ENCODE peak calls at places on chromosomes 16 and 17, in eight cellular contexts. One of them, this sample, is unnamed.

GRCh38 chr16:88599092-88599733 is 29.0 kb downstream of the ZC3H18 start:
- DNase-seq in K562: no peak
- DNase-seq in A549: no peak
- DNase-seq in SK-N-SH: no peak
- DNase-seq in GM12878: no peak
- DNase-seq in H1: no peak
- DNase-seq in HCT116: no peak
- DNase-seq in HepG2: no peak
- DNase-seq in this sample: no peak

GRCh38 chr17:68437979-68438877 is 19.1 kb downstream of the WIPI1 start:
- DNase-seq in K562: peak
- DNase-seq in A549: no peak
- DNase-seq in SK-N-SH: no peak
- DNase-seq in GM12878: no peak
- DNase-seq in H1: no peak
- DNase-seq in HCT116: no peak
- DNase-seq in HepG2: peak
- DNase-seq in this sample: peak

GRCh38 chr16:69921125-69921524 is 30.0 kb upstream of the CLEC18A start:
- DNase-seq in K562: no peak
- DNase-seq in A549: no peak
- DNase-seq in SK-N-SH: no peak
- DNase-seq in GM12878: no peak
- DNase-seq in H1: no peak
- DNase-seq in HCT116: no peak
- DNase-seq in HepG2: no peak
- DNase-seq in this sample: no peak

GRCh38 chr16:68069511-68070248 is 15.5 kb upstream of the NFATC3 start:
- DNase-seq in K562: no peak
- DNase-seq in A549: no peak
- DNase-seq in SK-N-SH: no peak
- DNase-seq in GM12878: no peak
- DNase-seq in H1: peak
- DNase-seq in HCT116: no peak
- DNase-seq in HepG2: no peak
- DNase-seq in this sample: no peak

GRCh38 chr17:73952136-73952497 is 251.4 kb upstream of the RPL38 start:
- DNase-seq in K562: no peak
- DNase-seq in A549: no peak
- DNase-seq in SK-N-SH: peak
- DNase-seq in GM12878: no peak
- DNase-seq in H1: no peak
- DNase-seq in HCT116: no peak
- DNase-seq in HepG2: no peak
- DNase-seq in this sample: no peak

GRCh38 chr16:11681526-11681925 is 13.3 kb downstream of the SNN start:
- DNase-seq in K562: peak
- DNase-seq in A549: no peak
- DNase-seq in SK-N-SH: no peak
- DNase-seq in GM12878: no peak
- DNase-seq in H1: no peak
- DNase-seq in HCT116: no peak
- DNase-seq in HepG2: no peak
- DNase-seq in this sample: no peak

GRCh38 chr16:72172105-72173034 is at the start of gene PMFBP1:
- DNase-seq in K562: peak
- DNase-seq in A549: peak
- DNase-seq in SK-N-SH: no peak
- DNase-seq in GM12878: peak
- DNase-seq in H1: no peak
- DNase-seq in HCT116: no peak
- DNase-seq in HepG2: peak
- DNase-seq in this sample: peak

GRCh38 chr16:73204359-73205152 is 156.6 kb upstream of the ZFHX3 start:
- DNase-seq in K562: no peak
- DNase-seq in A549: no peak
- DNase-seq in SK-N-SH: no peak
- DNase-seq in GM12878: no peak
- DNase-seq in H1: no peak
- DNase-seq in HCT116: no peak
- DNase-seq in HepG2: no peak
- DNase-seq in this sample: no peak

GRCh38 chr17:70021726-70022125 is 53.3 kb upstream of the KCNJ16 start:
- DNase-seq in K562: no peak
- DNase-seq in A549: no peak
- DNase-seq in SK-N-SH: no peak
- DNase-seq in GM12878: no peak
- DNase-seq in H1: no peak
- DNase-seq in HCT116: no peak
- DNase-seq in HepG2: no peak
- DNase-seq in this sample: peak

GRCh38 chr17:45873728-45874127 is 20.6 kb upstream of the MAPT start:
- DNase-seq in K562: no peak
- DNase-seq in A549: no peak
- DNase-seq in SK-N-SH: peak
- DNase-seq in GM12878: no peak
- DNase-seq in H1: no peak
- DNase-seq in HCT116: no peak
- DNase-seq in HepG2: no peak
- DNase-seq in this sample: no peak
- H3K27ac ChIP-seq in K562: no peak
- H3K27ac ChIP-seq in A549: no peak
- H3K27ac ChIP-seq in SK-N-SH: no peak
- H3K27ac ChIP-seq in GM12878: no peak
- H3K27ac ChIP-seq in H1: no peak
- H3K27ac ChIP-seq in HCT116: no peak
- H3K27ac ChIP-seq in HepG2: no peak
- H3K27ac ChIP-seq in this sample: no peak

DNA sequence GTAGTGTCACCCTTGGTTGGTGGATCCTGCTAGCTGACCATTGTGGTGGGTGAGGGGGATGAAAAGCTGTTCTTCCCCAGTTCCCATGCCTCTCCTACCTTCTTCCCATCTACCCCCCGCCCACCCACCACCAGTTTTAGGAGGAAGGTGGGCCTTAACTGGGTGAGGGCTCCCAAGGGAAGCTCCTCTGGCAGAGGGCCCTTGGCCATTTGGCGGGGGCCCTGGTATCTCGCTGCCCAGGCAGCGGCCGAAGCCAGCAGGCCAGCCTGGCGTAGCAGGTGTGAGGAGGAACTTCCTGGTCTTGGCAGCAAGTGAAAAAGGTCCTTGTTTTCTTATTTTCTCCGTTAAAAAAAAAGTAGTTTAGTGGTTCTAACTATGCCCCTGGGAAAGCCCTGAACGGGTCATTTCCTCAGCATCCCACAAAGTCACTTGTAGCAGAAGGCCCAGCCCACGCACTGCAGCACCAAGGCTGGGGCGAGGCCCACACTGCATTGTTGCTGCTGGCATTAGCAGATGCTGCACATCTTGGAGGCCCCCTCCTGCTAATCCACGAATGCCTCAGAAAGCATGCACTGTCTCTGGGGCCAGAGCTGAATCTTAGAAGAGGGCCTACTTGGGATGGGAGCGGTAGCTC is 72.5 kb downstream of the MPRIP start:
- DNase-seq in K562: no peak
- DNase-seq in A549: no peak
- DNase-seq in SK-N-SH: no peak
- DNase-seq in GM12878: no peak
- DNase-seq in H1: no peak
- DNase-seq in HCT116: no peak
- DNase-seq in HepG2: no peak
- DNase-seq in this sample: no peak
- TF ChIP-seq MAX in K562: no peak
- TF ChIP-seq MAX in A549: no peak
- TF ChIP-seq MAX in SK-N-SH: no peak
- TF ChIP-seq MAX in GM12878: no peak
- TF ChIP-seq MAX in H1: no peak
- TF ChIP-seq MAX in HCT116: no peak
- TF ChIP-seq MAX in HepG2: no peak
- TF ChIP-seq MAX in this sample: no peak

DNA sequence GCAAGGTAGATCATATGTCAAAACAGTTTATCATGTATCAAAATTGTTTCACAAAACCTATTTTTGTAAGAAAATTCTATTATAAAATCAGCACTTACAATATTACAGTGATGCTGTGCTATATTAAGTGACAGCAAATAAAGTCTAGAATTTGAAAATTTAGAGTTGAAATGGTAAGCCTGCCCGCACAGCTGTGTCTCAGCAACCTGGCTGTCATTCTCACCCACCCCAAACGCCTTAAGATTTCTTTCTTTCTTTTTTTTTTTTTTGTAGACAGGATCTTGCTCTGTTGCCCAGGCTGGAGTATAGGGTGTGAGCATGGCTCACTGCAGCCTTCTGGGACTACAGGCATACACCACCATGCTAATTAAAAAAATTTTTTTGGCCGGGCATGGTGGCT is 26.8 kb downstream of the CDK5R1 start:
- DNase-seq in K562: no peak
- DNase-seq in A549: no peak
- DNase-seq in SK-N-SH: no peak
- DNase-seq in GM12878: no peak
- DNase-seq in H1: no peak
- DNase-seq in HCT116: no peak
- DNase-seq in HepG2: no peak
- DNase-seq in this sample: no peak
- H3K27ac ChIP-seq in K562: no peak
- H3K27ac ChIP-seq in A549: no peak
- H3K27ac ChIP-seq in SK-N-SH: no peak
- H3K27ac ChIP-seq in GM12878: no peak
- H3K27ac ChIP-seq in H1: no peak
- H3K27ac ChIP-seq in HCT116: no peak
- H3K27ac ChIP-seq in HepG2: no peak
- H3K27ac ChIP-seq in this sample: no peak

GRCh38 chr17:5797447-5797846 is 213.1 kb upstream of the NLRP1 start:
- DNase-seq in K562: no peak
- DNase-seq in A549: no peak
- DNase-seq in SK-N-SH: no peak
- DNase-seq in GM12878: no peak
- DNase-seq in H1: no peak
- DNase-seq in HCT116: no peak
- DNase-seq in HepG2: no peak
- DNase-seq in this sample: no peak

GRCh38 chr17:5800131-5800530 is 215.8 kb upstream of the NLRP1 start:
- DNase-seq in K562: no peak
- DNase-seq in A549: no peak
- DNase-seq in SK-N-SH: no peak
- DNase-seq in GM12878: no peak
- DNase-seq in H1: no peak
- DNase-seq in HCT116: no peak
- DNase-seq in HepG2: no peak
- DNase-seq in this sample: no peak

GRCh38 chr17:5804226-5804625 is 219.9 kb upstream of the NLRP1 start:
- DNase-seq in K562: no peak
- DNase-seq in A549: no peak
- DNase-seq in SK-N-SH: no peak
- DNase-seq in GM12878: no peak
- DNase-seq in H1: no peak
- DNase-seq in HCT116: no peak
- DNase-seq in HepG2: no peak
- DNase-seq in this sample: no peak

GRCh38 chr17:5798104-5798503 is 213.8 kb upstream of the NLRP1 start:
- DNase-seq in K562: no peak
- DNase-seq in A549: no peak
- DNase-seq in SK-N-SH: no peak
- DNase-seq in GM12878: no peak
- DNase-seq in H1: no peak
- DNase-seq in HCT116: no peak
- DNase-seq in HepG2: no peak
- DNase-seq in this sample: no peak

DNA sequence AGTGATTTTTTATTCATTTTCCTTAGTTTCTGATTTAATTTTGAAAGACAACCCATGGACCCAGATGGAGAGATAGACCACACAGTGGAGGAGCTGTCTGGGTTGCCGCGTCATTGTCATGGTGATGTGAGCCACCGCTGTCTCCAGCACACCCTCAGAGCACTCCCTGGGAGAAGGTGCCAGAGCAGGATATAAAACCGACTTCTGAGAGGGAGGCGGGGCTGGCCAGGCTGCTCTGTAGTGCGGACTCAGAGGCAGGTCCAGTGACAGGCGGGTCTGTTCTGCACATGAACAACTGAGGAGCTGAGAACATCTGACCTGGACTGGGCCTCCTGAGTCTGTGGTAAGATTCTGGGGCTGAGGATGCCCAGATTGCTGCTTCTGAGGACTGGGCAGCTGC is 216.3 kb upstream of the NLRP1 start:
- DNase-seq in K562: no peak
- DNase-seq in A549: no peak
- DNase-seq in SK-N-SH: no peak
- DNase-seq in GM12878: no peak
- DNase-seq in H1: no peak
- DNase-seq in HCT116: no peak
- DNase-seq in HepG2: no peak
- DNase-seq in this sample: no peak
- TF ChIP-seq MAX in K562: no peak
- TF ChIP-seq MAX in A549: no peak
- TF ChIP-seq MAX in SK-N-SH: no peak
- TF ChIP-seq MAX in GM12878: no peak
- TF ChIP-seq MAX in H1: no peak
- TF ChIP-seq MAX in HCT116: no peak
- TF ChIP-seq MAX in HepG2: no peak
- TF ChIP-seq MAX in this sample: no peak

GRCh38 chr16:10601444-10602401 is 21.3 kb upstream of the EMP2 start:
- DNase-seq in K562: no peak
- DNase-seq in A549: peak
- DNase-seq in SK-N-SH: no peak
- DNase-seq in GM12878: no peak
- DNase-seq in H1: no peak
- DNase-seq in HCT116: no peak
- DNase-seq in HepG2: peak
- DNase-seq in this sample: no peak
- H3K27ac ChIP-seq in K562: no peak
- H3K27ac ChIP-seq in A549: peak
- H3K27ac ChIP-seq in SK-N-SH: no peak
- H3K27ac ChIP-seq in GM12878: no peak
- H3K27ac ChIP-seq in H1: no peak
- H3K27ac ChIP-seq in HCT116: no peak
- H3K27ac ChIP-seq in HepG2: no peak
- H3K27ac ChIP-seq in this sample: no peak

GRCh38 chr16:450385-450784 is 24.9 kb downstream of the RAB11FIP3 start:
- DNase-seq in K562: no peak
- DNase-seq in A549: no peak
- DNase-seq in SK-N-SH: no peak
- DNase-seq in GM12878: peak
- DNase-seq in H1: no peak
- DNase-seq in HCT116: no peak
- DNase-seq in HepG2: no peak
- DNase-seq in this sample: no peak
- TF ChIP-seq MAX in K562: no peak
- TF ChIP-seq MAX in A549: no peak
- TF ChIP-seq MAX in SK-N-SH: no peak
- TF ChIP-seq MAX in GM12878: no peak
- TF ChIP-seq MAX in H1: no peak
- TF ChIP-seq MAX in HCT116: no peak
- TF ChIP-seq MAX in HepG2: no peak
- TF ChIP-seq MAX in this sample: no peak

GRCh38 chr16:28604186-28604565 is 5.7 kb downstream of the SULT1A1 start:
- DNase-seq in K562: no peak
- DNase-seq in A549: no peak
- DNase-seq in SK-N-SH: no peak
- DNase-seq in GM12878: no peak
- DNase-seq in H1: no peak
- DNase-seq in HCT116: no peak
- DNase-seq in HepG2: no peak
- DNase-seq in this sample: no peak
- H3K27ac ChIP-seq in K562: no peak
- H3K27ac ChIP-seq in A549: no peak
- H3K27ac ChIP-seq in SK-N-SH: no peak
- H3K27ac ChIP-seq in GM12878: no peak
- H3K27ac ChIP-seq in H1: no peak
- H3K27ac ChIP-seq in HCT116: no peak
- H3K27ac ChIP-seq in HepG2: no peak
- H3K27ac ChIP-seq in this sample: no peak